ENCODE peak calls at places on chromosomes 11 and 22, in ten cellular contexts. One of them, this sample, is unnamed.

GRCh38 chr22:35617137-35617755 is at the start of gene MB:
- DNase-seq in epithelial cell of esophagus: no peak
- DNase-seq in astrocyte of the spinal cord: no peak
- DNase-seq in heart left ventricle: peak
- DNase-seq in mammary epithelial cell: no peak
- DNase-seq in cardiac muscle cell: no peak
- DNase-seq in Calu3: no peak
- DNase-seq in RWPE1: no peak
- DNase-seq in type B pancreatic cell: no peak
- DNase-seq in gastrocnemius medialis: peak
- DNase-seq in this sample: no peak

GRCh38 chr22:35987487-35987886 is 41.1 kb downstream of the RBFOX2 start:
- DNase-seq in epithelial cell of esophagus: peak
- DNase-seq in astrocyte of the spinal cord: no peak
- DNase-seq in heart left ventricle: no peak
- DNase-seq in mammary epithelial cell: no peak
- DNase-seq in cardiac muscle cell: peak
- DNase-seq in Calu3: no peak
- DNase-seq in RWPE1: no peak
- DNase-seq in type B pancreatic cell: no peak
- DNase-seq in gastrocnemius medialis: no peak
- DNase-seq in this sample: no peak

GRCh38 chr11:94926698-94927237 is 46.6 kb downstream of the CWC15 start:
- DNase-seq in epithelial cell of esophagus: peak
- DNase-seq in astrocyte of the spinal cord: peak
- DNase-seq in heart left ventricle: peak
- DNase-seq in mammary epithelial cell: no peak
- DNase-seq in cardiac muscle cell: peak
- DNase-seq in Calu3: peak
- DNase-seq in RWPE1: no peak
- DNase-seq in type B pancreatic cell: no peak
- DNase-seq in gastrocnemius medialis: peak
- DNase-seq in this sample: peak

GRCh38 chr11:8247312-8247711 is 16.4 kb downstream of the LMO1 start:
- DNase-seq in epithelial cell of esophagus: peak
- DNase-seq in astrocyte of the spinal cord: no peak
- DNase-seq in heart left ventricle: no peak
- DNase-seq in mammary epithelial cell: no peak
- DNase-seq in cardiac muscle cell: peak
- DNase-seq in Calu3: peak
- DNase-seq in RWPE1: no peak
- DNase-seq in type B pancreatic cell: no peak
- DNase-seq in gastrocnemius medialis: no peak
- DNase-seq in this sample: no peak

GRCh38 chr11:61976813-61977475 is 9.5 kb upstream of the FTH1 start:
- DNase-seq in epithelial cell of esophagus: no peak
- DNase-seq in astrocyte of the spinal cord: no peak
- DNase-seq in heart left ventricle: no peak
- DNase-seq in mammary epithelial cell: no peak
- DNase-seq in cardiac muscle cell: no peak
- DNase-seq in Calu3: no peak
- DNase-seq in RWPE1: no peak
- DNase-seq in type B pancreatic cell: no peak
- DNase-seq in gastrocnemius medialis: no peak
- DNase-seq in this sample: no peak

GRCh38 chr11:65130631-65131416 is 3.5 kb downstream of the SYVN1 start:
- DNase-seq in epithelial cell of esophagus: no peak
- DNase-seq in astrocyte of the spinal cord: no peak
- DNase-seq in heart left ventricle: no peak
- DNase-seq in mammary epithelial cell: no peak
- DNase-seq in cardiac muscle cell: no peak
- DNase-seq in Calu3: no peak
- DNase-seq in RWPE1: no peak
- DNase-seq in type B pancreatic cell: no peak
- DNase-seq in gastrocnemius medialis: no peak
- DNase-seq in this sample: no peak

GRCh38 chr22:38081636-38081940 is 2.4 kb downstream of the SLC16A8 start:
- DNase-seq in epithelial cell of esophagus: no peak
- DNase-seq in astrocyte of the spinal cord: no peak
- DNase-seq in heart left ventricle: no peak
- DNase-seq in mammary epithelial cell: no peak
- DNase-seq in cardiac muscle cell: no peak
- DNase-seq in Calu3: no peak
- DNase-seq in RWPE1: no peak
- DNase-seq in type B pancreatic cell: peak
- DNase-seq in gastrocnemius medialis: no peak
- DNase-seq in this sample: no peak

GRCh38 chr11:8338138-8338537 is 74.5 kb upstream of the LMO1 start:
- DNase-seq in epithelial cell of esophagus: peak
- DNase-seq in astrocyte of the spinal cord: peak
- DNase-seq in heart left ventricle: peak
- DNase-seq in mammary epithelial cell: no peak
- DNase-seq in cardiac muscle cell: peak
- DNase-seq in Calu3: peak
- DNase-seq in RWPE1: no peak
- DNase-seq in type B pancreatic cell: no peak
- DNase-seq in gastrocnemius medialis: no peak
- DNase-seq in this sample: peak

GRCh38 chr11:64616817-64617216 is 25.8 kb downstream of the SLC22A12 start:
- DNase-seq in epithelial cell of esophagus: no peak
- DNase-seq in astrocyte of the spinal cord: no peak
- DNase-seq in heart left ventricle: no peak
- DNase-seq in mammary epithelial cell: no peak
- DNase-seq in cardiac muscle cell: no peak
- DNase-seq in Calu3: no peak
- DNase-seq in RWPE1: no peak
- DNase-seq in type B pancreatic cell: no peak
- DNase-seq in gastrocnemius medialis: no peak
- DNase-seq in this sample: no peak

GRCh38 chr11:18277560-18278271 is 11.7 kb downstream of the SAA1 start:
- DNase-seq in epithelial cell of esophagus: no peak
- DNase-seq in astrocyte of the spinal cord: no peak
- DNase-seq in heart left ventricle: no peak
- DNase-seq in mammary epithelial cell: no peak
- DNase-seq in cardiac muscle cell: peak
- DNase-seq in Calu3: no peak
- DNase-seq in RWPE1: no peak
- DNase-seq in type B pancreatic cell: no peak
- DNase-seq in gastrocnemius medialis: peak
- DNase-seq in this sample: no peak

GRCh38 chr11:36455658-36456111 is 54.4 kb downstream of the TRAF6 start:
- DNase-seq in epithelial cell of esophagus: peak
- DNase-seq in astrocyte of the spinal cord: peak
- DNase-seq in heart left ventricle: peak
- DNase-seq in mammary epithelial cell: peak
- DNase-seq in cardiac muscle cell: peak
- DNase-seq in Calu3: peak
- DNase-seq in RWPE1: peak
- DNase-seq in type B pancreatic cell: peak
- DNase-seq in gastrocnemius medialis: peak
- DNase-seq in this sample: peak

GRCh38 chr22:35435201-35435712 is 35.3 kb downstream of the MCM5 start:
- DNase-seq in epithelial cell of esophagus: no peak
- DNase-seq in astrocyte of the spinal cord: no peak
- DNase-seq in heart left ventricle: no peak
- DNase-seq in mammary epithelial cell: no peak
- DNase-seq in cardiac muscle cell: no peak
- DNase-seq in Calu3: no peak
- DNase-seq in RWPE1: no peak
- DNase-seq in type B pancreatic cell: no peak
- DNase-seq in gastrocnemius medialis: no peak
- DNase-seq in this sample: peak

GRCh38 chr11:65242389-65242788 is 19.4 kb upstream of the POLA2 start:
- DNase-seq in epithelial cell of esophagus: no peak
- DNase-seq in astrocyte of the spinal cord: no peak
- DNase-seq in heart left ventricle: no peak
- DNase-seq in mammary epithelial cell: no peak
- DNase-seq in cardiac muscle cell: no peak
- DNase-seq in Calu3: no peak
- DNase-seq in RWPE1: no peak
- DNase-seq in type B pancreatic cell: no peak
- DNase-seq in gastrocnemius medialis: no peak
- DNase-seq in this sample: no peak

GRCh38 chr11:69718147-69718546 is 14.3 kb upstream of the FGF19 start:
- DNase-seq in epithelial cell of esophagus: peak
- DNase-seq in astrocyte of the spinal cord: peak
- DNase-seq in heart left ventricle: peak
- DNase-seq in mammary epithelial cell: no peak
- DNase-seq in cardiac muscle cell: peak
- DNase-seq in Calu3: peak
- DNase-seq in RWPE1: peak
- DNase-seq in type B pancreatic cell: no peak
- DNase-seq in gastrocnemius medialis: no peak
- DNase-seq in this sample: peak

GRCh38 chr11:16785520-16786128 is 47.2 kb downstream of the C11orf58 start:
- DNase-seq in epithelial cell of esophagus: peak
- DNase-seq in astrocyte of the spinal cord: peak
- DNase-seq in heart left ventricle: peak
- DNase-seq in mammary epithelial cell: peak
- DNase-seq in cardiac muscle cell: peak
- DNase-seq in Calu3: peak
- DNase-seq in RWPE1: peak
- DNase-seq in type B pancreatic cell: no peak
- DNase-seq in gastrocnemius medialis: peak
- DNase-seq in this sample: peak

GRCh38 chr11:115197031-115197430 is 307.2 kb downstream of the CADM1 start:
- DNase-seq in epithelial cell of esophagus: no peak
- DNase-seq in astrocyte of the spinal cord: no peak
- DNase-seq in heart left ventricle: no peak
- DNase-seq in mammary epithelial cell: no peak
- DNase-seq in cardiac muscle cell: no peak
- DNase-seq in Calu3: no peak
- DNase-seq in RWPE1: no peak
- DNase-seq in type B pancreatic cell: no peak
- DNase-seq in gastrocnemius medialis: no peak
- DNase-seq in this sample: no peak

GRCh38 chr11:18319914-18320313 is 2.0 kb downstream of the HPS5 start:
- DNase-seq in epithelial cell of esophagus: no peak
- DNase-seq in astrocyte of the spinal cord: no peak
- DNase-seq in heart left ventricle: no peak
- DNase-seq in mammary epithelial cell: no peak
- DNase-seq in cardiac muscle cell: no peak
- DNase-seq in Calu3: no peak
- DNase-seq in RWPE1: no peak
- DNase-seq in type B pancreatic cell: no peak
- DNase-seq in gastrocnemius medialis: no peak
- DNase-seq in this sample: no peak

GRCh38 chr22:43867839-43868652 is 5.7 kb upstream of the SULT4A1 start:
- DNase-seq in epithelial cell of esophagus: peak
- DNase-seq in astrocyte of the spinal cord: peak
- DNase-seq in heart left ventricle: peak
- DNase-seq in mammary epithelial cell: peak
- DNase-seq in cardiac muscle cell: peak
- DNase-seq in Calu3: peak
- DNase-seq in RWPE1: peak
- DNase-seq in type B pancreatic cell: no peak
- DNase-seq in gastrocnemius medialis: no peak
- DNase-seq in this sample: peak
- TF ChIP-seq CTCF in epithelial cell of esophagus: no peak
- TF ChIP-seq CTCF in astrocyte of the spinal cord: no peak
- TF ChIP-seq CTCF in heart left ventricle: no peak
- TF ChIP-seq CTCF in mammary epithelial cell: no peak
- TF ChIP-seq CTCF in cardiac muscle cell: no peak
- TF ChIP-seq CTCF in Calu3: no peak
- TF ChIP-seq CTCF in RWPE1: no peak
- TF ChIP-seq CTCF in type B pancreatic cell: no peak
- TF ChIP-seq CTCF in gastrocnemius medialis: no peak
- TF ChIP-seq CTCF in this sample: no peak

GRCh38 chr11:22192289-22192641 is 620 bp upstream of the ANO5 start:
- DNase-seq in epithelial cell of esophagus: no peak
- DNase-seq in astrocyte of the spinal cord: no peak
- DNase-seq in heart left ventricle: peak
- DNase-seq in mammary epithelial cell: no peak
- DNase-seq in cardiac muscle cell: no peak
- DNase-seq in Calu3: peak
- DNase-seq in RWPE1: no peak
- DNase-seq in type B pancreatic cell: no peak
- DNase-seq in gastrocnemius medialis: peak
- DNase-seq in this sample: no peak
- TF ChIP-seq CTCF in epithelial cell of esophagus: peak
- TF ChIP-seq CTCF in astrocyte of the spinal cord: no peak
- TF ChIP-seq CTCF in heart left ventricle: no peak
- TF ChIP-seq CTCF in mammary epithelial cell: no peak
- TF ChIP-seq CTCF in cardiac muscle cell: no peak
- TF ChIP-seq CTCF in Calu3: no peak
- TF ChIP-seq CTCF in RWPE1: no peak
- TF ChIP-seq CTCF in type B pancreatic cell: peak
- TF ChIP-seq CTCF in gastrocnemius medialis: no peak
- TF ChIP-seq CTCF in this sample: peak

DNA sequence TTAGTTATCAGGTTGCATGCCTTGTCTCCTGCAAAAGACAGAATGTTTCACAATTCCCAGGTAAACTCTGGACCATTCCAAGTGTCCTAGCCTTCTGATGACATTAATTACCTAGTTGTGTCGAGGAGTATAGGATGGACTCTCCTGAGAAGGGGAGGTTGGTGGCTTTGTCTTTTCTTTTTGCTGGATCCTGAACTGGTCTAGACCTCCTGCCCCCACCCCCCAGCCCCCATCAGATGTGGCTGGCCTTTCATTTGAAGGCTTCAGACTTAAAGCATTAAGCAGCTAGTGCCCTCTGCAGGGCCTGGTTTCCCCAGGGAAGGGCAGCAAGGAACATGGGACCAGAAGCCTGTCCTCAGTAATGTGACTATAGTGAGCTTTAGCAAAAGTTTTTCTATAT is 9.7 kb downstream of the MCAM start:
- DNase-seq in epithelial cell of esophagus: no peak
- DNase-seq in astrocyte of the spinal cord: no peak
- DNase-seq in heart left ventricle: no peak
- DNase-seq in mammary epithelial cell: no peak
- DNase-seq in cardiac muscle cell: no peak
- DNase-seq in Calu3: no peak
- DNase-seq in RWPE1: no peak
- DNase-seq in type B pancreatic cell: no peak
- DNase-seq in gastrocnemius medialis: no peak
- DNase-seq in this sample: no peak
- TF ChIP-seq CTCF in epithelial cell of esophagus: no peak
- TF ChIP-seq CTCF in astrocyte of the spinal cord: peak
- TF ChIP-seq CTCF in heart left ventricle: no peak
- TF ChIP-seq CTCF in mammary epithelial cell: no peak
- TF ChIP-seq CTCF in cardiac muscle cell: peak
- TF ChIP-seq CTCF in Calu3: no peak
- TF ChIP-seq CTCF in RWPE1: no peak
- TF ChIP-seq CTCF in type B pancreatic cell: no peak
- TF ChIP-seq CTCF in gastrocnemius medialis: no peak
- TF ChIP-seq CTCF in this sample: no peak

DNA sequence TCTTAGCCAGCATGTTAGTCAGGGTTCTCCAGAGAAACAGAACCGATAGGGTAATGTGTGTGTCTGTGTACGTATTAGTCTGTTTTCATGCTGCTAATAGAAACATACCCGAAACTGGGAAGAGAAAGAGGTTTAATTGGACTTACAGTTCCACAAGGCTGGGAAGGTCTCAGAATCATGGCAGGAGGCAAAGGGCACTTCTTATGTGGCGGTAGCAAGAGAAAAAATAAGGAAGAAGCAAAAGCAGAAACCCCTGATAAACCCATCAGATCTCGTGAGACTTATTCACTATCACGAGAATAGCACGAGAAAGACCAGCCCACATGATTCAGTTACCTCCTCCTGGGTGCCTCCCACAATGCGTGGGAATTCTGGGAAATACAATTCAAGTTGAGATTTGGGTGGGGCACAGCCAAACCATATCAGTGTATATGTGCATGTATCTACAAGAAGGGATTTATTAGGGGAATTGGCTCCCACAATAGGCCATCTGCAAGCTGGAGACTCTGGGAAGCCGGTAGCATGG is 173.7 kb upstream of the NECTIN1 start:
- DNase-seq in epithelial cell of esophagus: no peak
- DNase-seq in astrocyte of the spinal cord: no peak
- DNase-seq in heart left ventricle: no peak
- DNase-seq in mammary epithelial cell: no peak
- DNase-seq in cardiac muscle cell: no peak
- DNase-seq in Calu3: no peak
- DNase-seq in RWPE1: no peak
- DNase-seq in type B pancreatic cell: no peak
- DNase-seq in gastrocnemius medialis: no peak
- DNase-seq in this sample: no peak
- TF ChIP-seq CTCF in epithelial cell of esophagus: no peak
- TF ChIP-seq CTCF in astrocyte of the spinal cord: no peak
- TF ChIP-seq CTCF in heart left ventricle: no peak
- TF ChIP-seq CTCF in mammary epithelial cell: no peak
- TF ChIP-seq CTCF in cardiac muscle cell: no peak
- TF ChIP-seq CTCF in Calu3: no peak
- TF ChIP-seq CTCF in RWPE1: no peak
- TF ChIP-seq CTCF in type B pancreatic cell: no peak
- TF ChIP-seq CTCF in gastrocnemius medialis: no peak
- TF ChIP-seq CTCF in this sample: no peak